ENCODE peak calls at places on chromosomes 16 and 17, in six cellular contexts. Z is SJCRH30, F is cardiac muscle cell, G is Peyer's patch, M is left ventricle myocardium inferior, N is body of pancreas. C is an unnamed sample.

GRCh38 chr17:60102632-60103047 is 23.9 kb upstream of the HEATR6 start:
- DNase-seq in Z (no peak), F (peak; percentile 58), G (peak; percentile 49), M (no peak), N (peak; percentile 42), C (peak; percentile 74)

GRCh38 chr16:77946834-77947233 is 75.5 kb upstream of the CLEC3A start:
- DNase-seq in Z (no peak), F (peak; percentile 3), G (no peak), M (no peak), N (no peak), C (no peak)

GRCh38 chr16:50708373-50709060 is 15.1 kb downstream of the NOD2 start:
- DNase-seq in Z (no peak), F (no peak), G (no peak), M (no peak), N (no peak), C (no peak)

GRCh38 chr17:27496501-27496943 is 40.3 kb downstream of the KSR1 start:
- DNase-seq in Z (no peak), F (no peak), G (no peak), M (no peak), N (peak; percentile 94), C (no peak)

GRCh38 chr17:6654816-6655731 is 3.5 kb downstream of the C17orf100 start:
- DNase-seq in Z (no peak), F (no peak), G (no peak), M (no peak), N (peak; percentile 76), C (no peak)

GRCh38 chr17:71963791-71964190 is 157.0 kb upstream of the SOX9 start:
- DNase-seq in Z (no peak), F (no peak), G (no peak), M (no peak), N (no peak), C (no peak)

GRCh38 chr17:74190154-74190553 is 13.3 kb upstream of the RPL38 start:
- DNase-seq in Z (peak; percentile 45), F (peak; percentile 72), G (no peak), M (no peak), N (peak; percentile 35), C (no peak)

GRCh38 chr16:71339481-71340171 is 18.9 kb upstream of the CALB2 start:
- DNase-seq in Z (no peak), F (no peak), G (no peak), M (no peak), N (no peak), C (no peak)

GRCh38 chr17:7351665-7352558 is at the start of gene KCTD11:
- DNase-seq in Z (peak; percentile 80), F (peak; percentile 96), G (peak; percentile 83), M (peak; percentile 94), N (peak; percentile 94), C (peak; percentile 97)

GRCh38 chr16:27801259-27801945 is 251.5 kb downstream of the KATNIP start:
- DNase-seq in Z (no peak), F (peak; percentile 29), G (no peak), M (no peak), N (no peak), C (no peak)

GRCh38 chr16:25109643-25110042 is 1.9 kb upstream of the LCMT1 start:
- DNase-seq in Z (peak; percentile 46), F (peak; percentile 91), G (no peak), M (no peak), N (peak; percentile 68), C (peak; percentile 79)

GRCh38 chr17:75131278-75132017 is at the start of gene NT5C:
- DNase-seq in Z (peak; percentile 94), F (peak; percentile 86), G (peak; percentile 85), M (peak; percentile 85), N (peak; percentile 82), C (peak; percentile 94)

GRCh38 chr17:43468746-43469544 is 14.8 kb upstream of the DHX8 start:
- DNase-seq in Z (peak; percentile 71), F (peak; percentile 41), G (no peak), M (no peak), N (no peak), C (no peak)

GRCh38 chr17:39867084-39867890 is 715 bp upstream of the ZPBP2 start:
- DNase-seq in Z (no peak), F (no peak), G (peak; percentile 39), M (no peak), N (no peak), C (no peak)

GRCh38 chr16:79381552-79382042 is 218.9 kb downstream of the MAF start:
- DNase-seq in Z (no peak), F (no peak), G (no peak), M (no peak), N (peak; percentile 15), C (no peak)

DNA sequence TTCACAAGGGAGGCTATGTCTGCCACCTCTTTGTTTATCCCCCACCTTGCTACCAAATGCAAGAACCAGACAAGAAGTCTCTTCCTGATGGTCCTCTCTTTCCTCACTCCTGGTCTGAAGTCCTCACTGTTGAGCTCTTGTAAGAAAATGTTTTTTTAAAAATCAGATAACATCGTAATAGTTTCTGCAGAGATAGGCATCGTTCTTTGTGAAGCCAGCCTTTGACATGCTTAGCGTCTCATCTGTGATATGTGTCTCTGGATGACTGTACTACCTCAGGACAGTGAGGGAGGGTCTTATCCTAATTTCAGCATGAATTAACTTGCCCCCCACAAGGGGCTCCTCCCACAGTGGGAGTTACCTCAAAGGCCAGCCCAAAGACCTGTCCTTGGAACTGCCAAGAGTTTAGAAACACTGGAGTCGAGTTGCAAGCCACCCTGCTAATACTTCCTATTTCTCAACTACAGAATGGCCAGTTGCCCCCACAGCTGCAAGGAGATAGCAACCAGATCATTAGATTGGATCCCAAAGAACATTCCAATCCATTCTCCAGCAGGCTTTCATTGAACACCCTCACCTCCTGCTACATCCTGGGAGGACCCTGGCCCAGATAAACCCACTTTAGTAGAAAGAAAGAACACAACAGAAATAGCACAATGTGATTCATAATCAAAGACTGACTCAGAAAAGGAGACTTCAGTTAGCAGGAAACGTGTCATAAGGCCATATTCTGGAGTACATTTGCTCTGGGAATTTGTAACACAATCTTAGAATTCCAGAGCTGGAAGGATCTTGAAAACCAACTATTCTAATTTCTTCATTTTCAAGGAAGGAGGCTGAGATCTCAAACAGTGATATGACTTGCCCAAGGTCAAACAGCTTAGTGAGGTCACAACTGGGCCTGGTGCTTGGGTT is 151.0 kb downstream of the IRX3 start:
- DNase-seq in Z (no peak), F (peak; percentile 71), G (no peak), M (no peak), N (no peak), C (no peak)
- H3K27ac ChIP-seq in Z (no peak overlapping the region), F (no peak overlapping the region), G (no peak overlapping the region), M (no peak overlapping the region), N (no peak overlapping the region), C (no peak overlapping the region)

GRCh38 chr17:67388986-67389385 is 11.9 kb downstream of the PITPNC1 start:
- DNase-seq in Z (no peak), F (no peak), G (no peak), M (no peak), N (no peak), C (no peak)
- H3K4me1 ChIP-seq in Z (peaks cover 10% of the 10 kb centered on the region), F (no peaks in the 10 kb centered on the region), G (peaks cover 4% of the 10 kb centered on the region), M (peaks cover 55% of the 10 kb centered on the region), N (peaks cover 25% of the 10 kb centered on the region), C (no peaks in the 10 kb centered on the region)

GRCh38 chr17:17824119-17824779 is 12.5 kb downstream of the SREBF1 start:
- DNase-seq in Z (peak; percentile 82), F (no peak), G (no peak), M (no peak), N (no peak), C (no peak)
- H3K4me3 ChIP-seq in Z (peak overlapping the region; percentile 48), F (peak overlapping the region; percentile 1), G (peak overlapping the region; percentile 64), M (peak overlapping the region; percentile 71), N (no peak overlapping the region), C (no peak overlapping the region)

DNA sequence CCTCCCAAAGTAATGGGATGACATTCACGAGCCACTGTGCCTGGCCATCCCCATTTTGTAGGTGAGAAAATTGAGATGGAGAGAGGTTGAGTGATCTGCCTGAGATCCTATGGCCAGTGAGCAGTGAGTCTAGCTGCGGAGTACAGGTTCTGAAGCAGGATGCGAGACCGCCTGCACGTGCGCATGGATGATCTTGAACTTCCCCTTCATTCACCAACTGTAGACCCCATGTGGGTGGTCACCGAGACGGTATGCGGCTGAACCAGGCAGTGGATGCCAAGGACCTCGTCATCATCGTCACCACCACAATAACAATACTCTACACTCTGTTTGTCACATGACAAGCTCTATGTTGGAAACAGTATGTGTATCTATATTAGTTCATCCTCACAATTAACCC is 6.2 kb upstream of the SPNS3 start:
- DNase-seq in Z (no peak), F (no peak), G (no peak), M (no peak), N (no peak), C (no peak)
- H3K27ac ChIP-seq in Z (no peak overlapping the region), F (no peak overlapping the region), G (no peak overlapping the region), M (no peak overlapping the region), N (no peak overlapping the region), C (no peak overlapping the region)

DNA sequence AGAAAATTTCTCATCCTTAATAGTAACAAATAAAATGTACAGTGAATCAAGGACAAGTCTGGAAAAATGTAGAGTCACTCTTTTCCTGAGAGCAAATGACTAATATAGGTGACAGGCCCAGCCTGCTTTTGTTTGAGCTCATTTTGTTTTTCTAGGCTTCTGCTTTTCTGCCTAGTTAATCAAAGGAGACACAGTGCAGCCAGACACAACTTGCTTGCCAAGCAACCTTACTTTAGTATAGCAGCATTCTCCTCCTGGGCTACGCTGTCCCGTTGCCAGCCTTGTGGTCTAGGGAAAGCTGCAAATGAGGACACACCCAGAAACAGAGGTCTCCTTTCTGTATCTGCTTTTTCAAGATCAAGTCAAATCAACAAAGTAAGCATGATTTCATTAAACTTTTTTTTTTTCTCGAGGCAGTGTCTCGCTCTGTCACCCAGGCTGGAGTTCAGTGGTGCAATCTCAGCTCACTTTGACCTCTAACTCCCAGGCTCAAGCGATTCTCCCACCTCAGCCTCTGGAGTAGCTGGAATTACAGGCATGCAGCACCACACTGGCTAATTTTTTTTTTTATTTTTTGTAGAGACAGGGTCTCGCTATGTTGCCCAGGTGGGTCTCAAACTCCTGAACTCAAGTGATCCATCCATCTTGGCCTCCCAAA is 17.2 kb downstream of the GINS3 start:
- DNase-seq in Z (no peak), F (peak; percentile 70), G (no peak), M (peak; percentile 58), N (peak; percentile 17), C (peak; percentile 60)
- H3K4me1 ChIP-seq in Z (peaks cover 6% of the 10 kb centered on the region), F (peaks cover 8% of the 10 kb centered on the region), G (no peaks in the 10 kb centered on the region), M (peaks cover 58% of the 10 kb centered on the region), N (no peaks in the 10 kb centered on the region), C (no peaks in the 10 kb centered on the region)

DNA sequence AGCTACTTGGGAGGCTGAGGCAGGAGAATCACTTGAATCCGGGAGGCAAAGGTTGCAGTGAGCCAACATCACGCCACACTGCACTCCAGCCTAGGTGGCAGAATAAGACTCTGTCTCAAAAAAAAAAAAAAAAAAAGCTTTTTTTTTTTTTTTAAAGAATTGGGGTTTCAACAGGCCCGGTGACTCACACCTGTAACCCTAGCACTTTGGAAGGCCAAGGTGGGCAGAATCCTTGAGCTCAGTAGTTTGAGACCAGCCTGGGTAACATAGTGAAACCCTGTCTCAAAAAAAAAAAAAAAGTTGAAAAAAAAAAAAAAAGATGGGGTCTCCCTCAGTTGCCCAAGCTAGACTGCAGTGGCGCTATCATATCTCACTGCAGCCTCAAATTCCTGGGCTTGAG is 6.6 kb upstream of the HEXIM2 start:
- DNase-seq in Z (no peak), F (no peak), G (no peak), M (no peak), N (no peak), C (peak; percentile 9)
- H3K4me3 ChIP-seq in Z (no peak overlapping the region), F (no peak overlapping the region), G (no peak overlapping the region), M (no peak overlapping the region), N (no peak overlapping the region), C (no peak overlapping the region)